ENCODE peak calls at places on chromosomes 3 and 15, in five cellular contexts. A is astrocyte, I is K562, M is PC-9, F is fibroblast of lung. H is an unnamed sample.

GRCh38 chr15:26438316-26438715 is 334.6 kb downstream of the GABRB3 start:
- DNase-seq in A (no peak), I (no peak), F (no peak), M (no peak), H (peak)

GRCh38 chr3:161991901-161992300 is 495.3 kb downstream of the OTOL1 start:
- DNase-seq in F (no peak), A (no peak), M (no peak), I (no peak), H (no peak)

GRCh38 chr3:150299221-150299620 is 108.9 kb upstream of the TSC22D2 start:
- DNase-seq in A (peak), F (no peak), I (no peak), M (no peak), H (no peak)

GRCh38 chr3:87002346-87002745 is 11.4 kb upstream of the VGLL3 start:
- DNase-seq in F (no peak), M (peak), A (no peak), I (no peak), H (no peak)

GRCh38 chr3:113912551-113913246 is 35.1 kb upstream of the ZDHHC23 start:
- DNase-seq in M (peak), I (peak), F (peak), A (peak), H (peak)

GRCh38 chr3:17489139-17489538 is 253.3 kb downstream of the TBC1D5 start:
- DNase-seq in F (peak), A (peak), I (no peak), M (no peak), H (no peak)

GRCh38 chr3:88219138-88219792 is 69.5 kb downstream of the C3orf38 start:
- DNase-seq in F (peak), I (peak), M (peak), A (peak), H (peak)

GRCh38 chr3:109175411-109175810 is 38.9 kb downstream of the C3orf85 start:
- DNase-seq in M (no peak), A (peak), I (no peak), F (no peak), H (no peak)

GRCh38 chr3:119643094-119643493 is 17.3 kb downstream of the POPDC2 start:
- DNase-seq in A (no peak), I (no peak), F (peak), M (no peak), H (peak)

GRCh38 chr15:55685292-55685691 is 57.7 kb downstream of the PRTG start:
- DNase-seq in I (no peak), A (no peak), M (no peak), F (peak), H (no peak)

GRCh38 chr15:67120839-67121540 is 55.6 kb downstream of the SMAD3 start:
- DNase-seq in A (peak), M (peak), I (peak), F (peak), H (no peak)

GRCh38 chr3:114565201-114565600 is 271.4 kb downstream of the TIGIT start:
- DNase-seq in M (no peak), I (no peak), A (no peak), F (peak), H (no peak)

GRCh38 chr3:146948161-146948560 is 343.0 kb upstream of the PLSCR5 start:
- DNase-seq in I (no peak), F (no peak), M (no peak), A (no peak), H (peak)

GRCh38 chr3:44886561-44886960 is 12.2 kb downstream of the TGM4 start:
- DNase-seq in M (no peak), A (peak), F (no peak), I (no peak), H (no peak)

GRCh38 chr3:54954019-54954418 is 26.2 kb upstream of the LRTM1 start:
- DNase-seq in M (peak), F (peak), I (no peak), A (peak), H (peak)

DNA sequence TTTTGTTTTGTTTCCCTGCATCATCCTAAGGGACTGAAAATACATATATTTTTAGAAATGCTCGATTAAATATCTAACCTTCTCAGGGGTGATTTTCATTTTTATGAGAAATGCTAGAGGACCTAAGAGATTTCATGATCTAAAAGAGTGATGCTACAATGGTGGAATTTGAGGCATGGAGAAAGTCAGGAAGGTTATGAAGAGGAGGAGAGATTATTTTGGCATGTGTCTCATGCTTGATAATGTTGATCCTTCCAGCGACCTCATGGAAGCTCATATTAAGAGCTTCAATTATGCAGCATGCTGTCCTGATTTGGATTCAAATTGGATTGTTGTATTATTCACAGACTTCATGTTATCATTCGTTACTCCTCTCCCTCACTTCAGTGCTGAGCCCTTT is 112.5 kb downstream of the RAP2B start:
- DNase-seq in A (no peak), M (no peak), F (no peak), I (no peak), H (no peak)
- H3K4me2 ChIP-seq in A (no peak), M (no peak), F (no peak), I (no peak), H (no peak)

DNA sequence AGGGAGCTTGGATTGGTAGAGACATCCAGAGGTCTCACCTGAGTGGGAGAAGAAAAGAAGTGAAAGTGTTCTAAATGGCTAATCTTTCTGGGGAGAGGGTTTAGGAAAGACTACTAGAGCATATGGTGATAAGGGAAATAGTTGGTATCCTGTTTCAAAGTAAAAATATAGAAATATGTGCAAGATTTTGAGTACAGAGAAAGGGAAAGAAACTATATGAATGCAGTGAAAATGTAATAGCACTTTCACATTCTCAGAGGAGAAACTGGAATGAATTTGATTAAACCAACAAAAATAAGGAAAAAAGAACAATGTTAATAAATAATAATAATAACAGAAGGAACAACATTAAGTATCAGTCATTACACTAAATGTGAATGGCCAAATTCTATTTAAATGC is 119.4 kb downstream of the DNAJB8 start:
- DNase-seq in A (no peak), I (no peak), M (no peak), F (no peak), H (no peak)
- TF ChIP-seq EZH2 in A (no peak), I (no peak), M (no peak), F (no peak), H (no peak)

DNA sequence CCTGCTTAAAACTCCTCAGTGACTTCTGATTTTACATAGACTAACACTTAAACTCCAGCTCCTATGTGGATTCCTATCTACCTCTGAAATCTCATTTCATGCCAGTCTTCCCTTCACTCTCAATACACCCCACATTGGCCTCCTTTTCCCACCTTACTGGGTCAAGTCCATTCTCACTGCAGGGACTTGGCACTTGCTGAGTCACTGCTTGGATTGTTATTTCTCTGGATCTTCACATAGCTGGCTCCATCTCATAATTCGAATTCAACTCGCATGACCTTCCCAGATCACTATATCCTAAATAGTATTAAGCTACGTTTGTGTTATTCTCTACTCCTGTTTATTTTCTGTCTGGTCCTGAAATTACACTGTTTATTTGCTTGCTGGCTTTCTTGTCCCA is 59.6 kb upstream of the FRMD4B start:
- DNase-seq in A (no peak), F (peak), I (no peak), M (no peak), H (no peak)
- H3K4me2 ChIP-seq in A (peak), F (peak), I (no peak), M (no peak), H (no peak)

GRCh38 chr15:92898988-92899909 is 875 bp upstream of the CHD2 start:
- DNase-seq in F (no peak), A (no peak), I (no peak), M (no peak), H (peak)
- TF ChIP-seq EZH2 in F (no peak), A (no peak), I (no peak), M (no peak), H (no peak)

GRCh38 chr15:34284937-34285336 is 52.6 kb downstream of the SLC12A6 start:
- DNase-seq in A (no peak), M (no peak), I (no peak), F (no peak), H (no peak)
- H3K4me2 ChIP-seq in A (no peak), M (no peak), I (no peak), F (no peak), H (no peak)

GRCh38 chr3:138435840-138436239 is 1.4 kb downstream of the ESYT3 start:
- DNase-seq in M (no peak), I (no peak), A (no peak), F (no peak), H (no peak)

GRCh38 chr3:138434276-138434874 is at the start of gene ESYT3:
- DNase-seq in M (peak), F (peak), A (peak), I (no peak), H (peak)

GRCh38 chr3:138433892-138434275 is 532 bp upstream of the ESYT3 start:
- DNase-seq in A (no peak), F (no peak), I (no peak), M (no peak), H (no peak)

GRCh38 chr3:138437281-138437680 is 2.9 kb downstream of the ESYT3 start:
- DNase-seq in F (no peak), A (no peak), I (no peak), M (no peak), H (no peak)

DNA sequence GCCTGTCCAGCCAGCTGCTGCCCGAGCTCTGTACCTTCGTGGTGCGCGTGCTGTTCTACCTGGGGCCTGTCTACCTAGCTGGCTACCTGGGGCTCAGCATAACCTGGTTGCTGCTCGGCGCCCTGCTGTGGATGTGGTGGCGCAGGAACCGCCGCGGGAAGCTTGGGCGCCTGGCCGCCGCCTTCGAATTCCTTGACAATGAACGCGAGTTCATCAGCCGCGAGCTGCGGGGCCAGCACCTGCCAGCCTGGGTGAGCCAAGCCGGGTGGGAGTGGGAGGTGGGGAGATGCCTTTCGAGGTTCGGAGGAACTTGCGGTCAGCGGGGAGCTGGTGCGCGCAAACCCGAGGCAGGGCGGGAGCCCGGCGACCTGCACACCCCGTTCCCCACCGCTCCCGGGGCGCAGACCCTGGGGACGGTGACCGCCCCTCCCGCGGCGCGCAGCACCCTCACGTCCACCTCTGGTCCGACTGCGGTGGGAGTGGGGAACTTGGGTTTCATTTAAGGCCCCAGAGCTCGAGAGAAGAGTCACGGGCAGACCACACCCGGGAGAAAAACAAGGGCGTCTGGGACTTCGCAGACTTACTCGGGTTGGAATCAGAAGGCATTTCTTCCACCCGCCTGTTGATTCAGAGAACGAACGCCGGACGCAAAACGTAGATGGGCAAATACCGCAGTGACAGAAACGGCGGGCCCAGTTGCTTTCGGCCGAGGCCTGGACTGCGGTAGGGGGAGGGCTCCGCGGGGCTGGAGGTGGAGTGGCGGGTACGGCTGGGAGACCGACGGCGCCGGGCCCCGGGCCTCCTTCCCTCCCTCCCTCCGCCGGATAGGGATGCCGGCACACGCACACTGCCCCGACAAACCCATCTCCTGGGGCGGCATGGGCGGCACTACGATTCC is 708 bp downstream of the ESYT3 start:
- DNase-seq in M (peak), I (no peak), A (no peak), F (no peak), H (peak)
- TF ChIP-seq EZH2 in M (no peak), I (no peak), A (peak), F (peak), H (peak)

GRCh38 chr3:32502944-32503286 is 263 bp upstream of the CMTM6 start:
- DNase-seq in I (no peak), M (no peak), A (no peak), F (no peak), H (no peak)
- H3K4me2 ChIP-seq in I (peak), M (peak), A (peak), F (peak), H (peak)

DNA sequence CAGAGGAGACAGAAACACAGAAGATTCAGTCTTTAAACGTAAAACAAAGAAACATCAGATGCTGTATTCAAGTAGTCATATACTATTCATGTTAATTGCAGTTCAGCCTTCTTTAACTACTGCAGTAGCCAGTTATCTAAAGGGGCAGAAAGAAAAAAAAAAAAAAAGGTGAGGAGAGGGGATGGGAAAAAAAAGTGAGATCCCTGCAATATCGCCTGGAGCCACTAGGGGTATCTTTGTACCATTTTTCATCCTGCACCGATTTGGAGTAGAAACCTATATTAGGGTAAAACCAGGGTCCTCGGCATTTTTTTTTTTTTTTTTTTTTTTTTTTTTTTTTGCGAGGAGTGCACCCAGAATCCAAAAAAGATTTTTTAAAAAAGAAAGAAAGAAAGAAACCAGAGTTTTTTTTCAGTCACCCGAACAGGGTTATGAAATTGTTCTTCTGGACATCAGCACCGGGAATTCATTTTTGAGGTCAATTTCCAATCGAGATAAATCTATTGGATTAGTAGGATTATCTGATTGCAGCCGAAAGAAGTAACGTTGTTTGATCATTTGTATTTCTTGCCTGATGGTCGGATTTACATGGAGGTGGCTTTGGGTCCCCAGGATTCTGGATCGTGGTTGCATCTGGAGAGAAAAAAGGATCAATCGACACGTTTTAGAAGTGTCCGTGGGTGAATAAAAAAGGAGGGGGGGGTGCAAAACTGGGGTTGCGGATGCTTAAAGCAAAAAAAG is 186.7 kb downstream of the NLGN1 start:
- DNase-seq in I (peak), M (peak), A (peak), F (peak), H (peak)
- TF ChIP-seq EZH2 in I (no peak), M (no peak), A (no peak), F (no peak), H (peak)